ENCODE peak calls at places on chromosomes 2 and 18, in seven cellular contexts. M is tibial nerve, G is fibroblast of pulmonary artery, C is lower leg skin, A is H7, U is A673, L is astrocyte of the spinal cord. R is an unnamed sample.

GRCh38 chr2:64946737-64947090 is 42.5 kb upstream of the SLC1A4 start:
- DNase-seq in A (no peak), U (no peak), L (no peak), M (no peak), C (no peak), G (no peak), R (no peak)

GRCh38 chr18:10020176-10020575 is 106.4 kb downstream of the VAPA start:
- DNase-seq in M (no peak), U (peak; percentile 76), L (no peak), A (no peak), G (no peak), C (no peak), R (no peak)

GRCh38 chr2:145110668-145111067 is 590.7 kb upstream of the ZEB2 start:
- DNase-seq in M (no peak), G (peak; percentile 36), A (no peak), C (no peak), L (peak; percentile 52), U (no peak), R (no peak)

GRCh38 chr2:199019898-199020507 is 437.7 kb downstream of the SATB2 start:
- DNase-seq in A (peak; percentile 22), G (peak; percentile 20), U (peak; percentile 51), L (peak; percentile 64), M (peak; percentile 5), C (no peak), R (peak; percentile 30)

GRCh38 chr2:72111061-72111460 is 36.6 kb downstream of the CYP26B1 start:
- DNase-seq in L (no peak), M (no peak), C (peak; percentile 56), U (no peak), G (no peak), A (no peak), R (no peak)

GRCh38 chr2:222213084-222213483 is 85.7 kb downstream of the PAX3 start:
- DNase-seq in U (no peak), A (no peak), L (no peak), G (no peak), M (no peak), C (no peak), R (no peak)

GRCh38 chr2:122481717-122482116 is 726.3 kb downstream of the TSN start:
- DNase-seq in L (no peak), G (peak; percentile 17), M (no peak), C (no peak), A (peak; percentile 13), U (peak; percentile 90), R (no peak)

GRCh38 chr2:6946722-6947121 is 29.5 kb downstream of the RNF144A start:
- DNase-seq in U (no peak), C (no peak), M (no peak), A (no peak), L (peak; percentile 86), G (peak; percentile 68), R (no peak)

GRCh38 chr2:191703079-191703725 is 25.3 kb downstream of the NABP1 start:
- DNase-seq in A (no peak), L (no peak), C (no peak), G (no peak), M (no peak), U (no peak), R (no peak)

GRCh38 chr2:170313636-170314348 is 135.8 kb downstream of the MYO3B start:
- DNase-seq in C (no peak), U (peak; percentile 81), L (peak; percentile 32), G (no peak), M (no peak), A (no peak), R (peak; percentile 15)

GRCh38 chr2:2273421-2273820 is 57.7 kb downstream of the MYT1L start:
- DNase-seq in C (no peak), L (no peak), G (no peak), U (no peak), A (peak; percentile 40), M (no peak), R (no peak)

GRCh38 chr2:86584164-86584913 is 21.1 kb upstream of the CHMP3 start:
- DNase-seq in U (peak; percentile 9), M (no peak), C (no peak), L (no peak), G (peak; percentile 84), A (no peak), R (no peak)

GRCh38 chr2:39114771-39115170 is 6.1 kb downstream of the SOS1 start:
- DNase-seq in A (no peak), U (no peak), L (no peak), G (peak; percentile 42), M (no peak), C (no peak), R (no peak)

GRCh38 chr18:72419914-72420313 is 124.2 kb downstream of the CBLN2 start:
- DNase-seq in U (no peak), C (no peak), A (no peak), L (peak; percentile 50), M (no peak), G (peak; percentile 3), R (no peak)

DNA sequence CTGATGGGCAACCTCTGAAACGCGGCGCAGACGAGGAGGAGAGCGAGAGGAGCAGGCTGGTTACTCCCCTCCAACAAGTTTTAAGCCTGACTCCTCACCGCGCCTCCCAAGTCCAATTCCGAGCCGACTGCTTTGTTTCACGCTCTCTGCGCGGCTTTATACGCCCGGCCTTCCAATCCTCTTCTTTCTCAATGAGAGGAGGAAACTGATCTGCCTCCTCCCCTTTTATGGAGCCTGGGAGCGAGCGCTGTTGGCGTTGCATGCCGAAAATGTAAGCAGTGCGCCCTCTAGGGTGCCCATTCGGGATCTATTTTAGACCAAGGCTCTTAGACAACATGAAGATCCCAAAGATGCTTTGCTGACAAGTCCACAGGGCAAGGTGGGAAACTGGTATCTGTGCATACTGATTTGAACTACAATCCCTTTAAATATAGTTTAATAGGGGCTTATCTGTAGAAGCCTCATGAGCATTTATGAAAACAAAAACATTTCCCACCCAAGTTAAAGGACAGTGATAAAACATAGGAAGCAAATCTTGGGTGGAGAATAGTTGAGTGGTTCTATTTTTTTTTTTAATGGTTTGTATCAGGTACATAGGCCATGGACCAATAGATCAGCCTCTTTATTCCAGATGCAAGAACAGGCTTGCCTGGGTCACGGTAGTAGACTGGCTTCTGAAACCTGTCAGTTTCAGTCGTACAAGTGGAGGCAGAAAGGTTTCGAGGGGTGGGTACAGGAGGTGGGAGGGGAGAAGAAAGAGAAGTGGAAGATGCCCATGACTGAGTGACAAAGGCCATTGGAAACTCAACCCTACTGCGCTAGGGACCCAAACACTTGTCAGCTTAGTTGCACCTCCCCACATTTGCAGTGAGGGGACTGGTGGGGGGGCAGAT is at the start of gene RND3:
- DNase-seq in G (peak; percentile 99), C (peak; percentile 99), U (peak; percentile 99), L (peak; percentile 99), A (peak; percentile 85), M (peak; percentile 98), R (peak; percentile 91)
- H3K4me3 ChIP-seq in G (peak within 1 kb of the TSS; percentile 86), C (peak within 1 kb of the TSS; percentile 81), U (peak within 1 kb of the TSS; percentile 67), L (peak within 1 kb of the TSS; percentile 92), A (peak within 1 kb of the TSS; percentile 95), M (peak within 1 kb of the TSS; percentile 94), R (peak within 1 kb of the TSS; percentile 90)

GRCh38 chr2:203237501-203238238 is 1.1 kb upstream of the CYP20A1 start:
- DNase-seq in A (no peak), G (no peak), C (no peak), U (peak; percentile 10), M (no peak), L (no peak), R (no peak)
- H3K4me3 ChIP-seq in A (no peak overlapping the region), G (peak overlapping the region; percentile 79), C (no peak overlapping the region), U (peak overlapping the region; percentile 78), M (no peak overlapping the region), L (peak overlapping the region; percentile 82), R (peak overlapping the region; percentile 75)

GRCh38 chr2:151828890-151829324 is 686 bp upstream of the ARL5A start:
- DNase-seq in L (no peak), G (no peak), A (no peak), U (no peak), M (no peak), C (no peak), R (no peak)

GRCh38 chr2:151827564-151828142 is 568 bp downstream of the ARL5A start:
- DNase-seq in M (peak; percentile 25), C (peak; percentile 87), G (peak; percentile 23), L (peak; percentile 31), U (peak; percentile 29), A (peak; percentile 25), R (peak; percentile 8)

GRCh38 chr2:151824886-151825285 is 3.3 kb downstream of the ARL5A start:
- DNase-seq in M (no peak), C (no peak), G (no peak), U (no peak), L (peak; percentile 2), A (no peak), R (no peak)

GRCh38 chr2:151828143-151828889 is at the start of gene ARL5A:
- DNase-seq in C (peak; percentile 99), M (peak; percentile 90), L (peak; percentile 97), G (peak; percentile 97), U (peak; percentile 95), A (peak; percentile 95), R (peak; percentile 87)

DNA sequence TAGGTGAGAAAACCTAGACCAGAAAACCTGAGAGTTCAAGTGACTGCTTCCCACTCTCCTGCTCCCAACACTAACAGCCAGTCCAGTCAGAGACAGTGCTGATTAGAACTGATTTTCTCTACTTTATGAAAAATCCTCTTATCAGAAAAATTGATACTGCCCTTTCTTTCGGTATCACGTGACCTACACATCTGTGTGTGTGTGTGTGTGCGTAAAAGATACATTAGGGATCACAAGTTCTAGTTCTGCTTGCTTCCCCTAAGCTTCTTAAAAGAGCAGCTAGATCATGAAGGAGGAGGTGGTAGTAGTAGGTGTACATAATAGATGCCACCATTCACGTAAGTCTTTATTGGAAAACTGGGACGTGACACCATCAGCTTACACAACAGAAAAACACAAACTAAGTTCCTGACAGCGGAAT is 1.5 kb downstream of the ARL5A start:
- DNase-seq in U (no peak), M (peak; percentile 11), G (peak; percentile 35), L (peak; percentile 33), A (no peak), C (no peak), R (no peak)
- H3K4me3 ChIP-seq in U (peak overlapping the region; percentile 95), M (peak overlapping the region; percentile 99), G (peak overlapping the region; percentile 71), L (peak overlapping the region; percentile 59), A (peak overlapping the region; percentile 67), C (no peak overlapping the region), R (peak overlapping the region; percentile 82)

GRCh38 chr2:8999047-8999446 is 4.4 kb downstream of the MBOAT2 start:
- DNase-seq in G (no peak), M (no peak), C (no peak), U (no peak), A (no peak), L (no peak), R (peak; percentile 46)

GRCh38 chr2:9001229-9001628 is 2.3 kb downstream of the MBOAT2 start:
- DNase-seq in G (peak; percentile 46), M (no peak), L (peak; percentile 29), C (no peak), U (no peak), A (no peak), R (no peak)

GRCh38 chr2:8999802-9000201 is 3.7 kb downstream of the MBOAT2 start:
- DNase-seq in C (no peak), L (no peak), U (no peak), A (no peak), M (no peak), G (no peak), R (no peak)

GRCh38 chr2:9001778-9002177 is 1.7 kb downstream of the MBOAT2 start:
- DNase-seq in A (no peak), C (no peak), M (no peak), U (no peak), G (no peak), L (no peak), R (no peak)

DNA sequence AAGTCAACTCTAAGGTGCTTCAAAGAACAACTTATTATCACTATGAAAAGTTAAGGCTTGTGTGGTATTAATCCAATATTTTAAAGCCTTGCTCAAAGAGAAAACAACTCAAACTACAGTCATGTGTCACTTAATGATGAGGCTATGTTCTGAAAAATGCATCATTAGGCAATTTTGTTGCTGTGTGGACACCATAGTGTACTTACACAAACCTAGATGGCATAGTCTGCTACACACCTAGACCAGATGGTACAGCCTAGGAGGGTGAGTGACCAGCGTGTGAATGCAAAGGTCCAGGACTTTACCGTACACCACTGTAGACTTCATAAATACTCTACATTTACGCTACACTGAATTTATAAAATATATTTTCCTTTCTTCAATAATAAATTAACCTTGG is 3.0 kb downstream of the MBOAT2 start:
- DNase-seq in C (no peak), G (no peak), A (no peak), L (no peak), U (no peak), M (no peak), R (no peak)
- H3K4me3 ChIP-seq in C (no peak overlapping the region), G (no peak overlapping the region), A (no peak overlapping the region), L (no peak overlapping the region), U (no peak overlapping the region), M (no peak overlapping the region), R (no peak overlapping the region)